ENCODE peak calls at places on chromosome X, in ten cellular contexts. Q, D, H, R, E, X, J, F, Z and Y are unnamed samples.

GRCh38 chrX:42242044-42242443 is 318.7 kb upstream of the CASK start:
- DNase-seq in J (no peak), X (no peak), R (no peak), F (no peak), D (no peak), E (no peak), H (no peak), Q (no peak), Z (no peak), Y (no peak)

GRCh38 chrX:46929439-46930018 is 17.3 kb downstream of the JADE3 start:
- DNase-seq in D (no peak), Q (no peak), X (no peak), F (no peak), Z (no peak), E (no peak), R (no peak), J (no peak), H (no peak), Y (no peak)

GRCh38 chrX:104697264-104697663 is 131.3 kb downstream of the IL1RAPL2 start:
- DNase-seq in D (no peak), F (no peak), E (no peak), X (no peak), Z (no peak), R (no peak), J (no peak), Q (no peak), H (no peak), Y (no peak)

GRCh38 chrX:9482408-9482807 is 17.6 kb downstream of the TBL1X start:
- DNase-seq in Q (no peak), R (no peak), X (no peak), F (no peak), E (no peak), J (no peak), Z (no peak), D (no peak), H (no peak), Y (no peak)

GRCh38 chrX:46840946-46841740 is 4.3 kb downstream of the RP2 start:
- DNase-seq in X (no peak), J (no peak), R (no peak), E (no peak), F (no peak), D (no peak), Z (no peak), Q (no peak), H (no peak), Y (no peak)

GRCh38 chrX:11770320-11770719 is 12.3 kb downstream of the MSL3 start:
- DNase-seq in J (no peak), H (peak), F (no peak), Q (peak), Z (peak), X (no peak), R (no peak), E (peak), D (no peak), Y (no peak)

GRCh38 chrX:10156199-10157031 is at the start of gene CLCN4:
- DNase-seq in Q (no peak), J (no peak), F (peak), X (no peak), H (peak), E (no peak), D (peak), R (no peak), Z (peak), Y (no peak)

GRCh38 chrX:129585143-129585542 is 45.1 kb downstream of the OCRL start:
- DNase-seq in H (no peak), D (no peak), Q (no peak), F (no peak), R (no peak), Z (no peak), X (no peak), E (no peak), J (no peak), Y (no peak)

GRCh38 chrX:8841911-8842310 is 40.7 kb upstream of the FAM9A start:
- DNase-seq in J (no peak), E (no peak), X (no peak), Q (no peak), R (no peak), D (no peak), H (no peak), F (no peak), Z (no peak), Y (no peak)

GRCh38 chrX:47244676-47245075 is 11.9 kb downstream of the USP11 start:
- DNase-seq in R (no peak), H (no peak), F (peak), D (no peak), Z (no peak), J (no peak), E (no peak), X (no peak), Q (no peak), Y (no peak)

DNA sequence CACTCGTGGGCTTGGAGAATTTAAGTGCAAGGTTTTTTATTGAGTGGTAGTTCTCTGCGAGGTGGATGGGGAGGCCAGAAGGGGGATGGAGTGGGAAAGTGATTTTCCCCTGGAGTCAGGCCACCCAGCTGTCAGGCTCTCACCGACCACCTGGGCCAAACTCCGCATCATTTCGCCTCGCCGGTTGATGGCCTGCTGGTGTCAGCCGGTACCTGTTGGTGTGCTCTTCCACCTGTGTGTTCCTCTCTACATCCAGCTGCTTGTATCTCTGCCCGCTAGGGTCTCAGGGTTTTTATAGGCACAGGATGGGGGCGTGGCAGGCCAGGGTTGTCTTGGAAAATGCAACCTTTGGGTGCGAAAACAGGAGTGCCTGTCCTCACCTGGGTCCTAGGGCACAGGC is 200.9 kb downstream of the DACH2 start:
- DNase-seq in D (no peak), E (no peak), J (no peak), X (no peak), H (no peak), Z (no peak), R (no peak), Q (no peak), F (no peak), Y (no peak)
- TF ChIP-seq POLR2AphosphoS5 in D (no peak), E (no peak), J (no peak), X (no peak), H (no peak), Z (no peak), R (no peak), Q (no peak), F (no peak), Y (no peak)

GRCh38 chrX:13748486-13748885 is 13.9 kb downstream of the OFD1 start:
- DNase-seq in D (no peak), R (no peak), H (no peak), E (no peak), J (no peak), F (no peak), Q (no peak), X (no peak), Z (no peak), Y (no peak)

GRCh38 chrX:13750812-13751211 is 16.3 kb downstream of the OFD1 start:
- DNase-seq in D (no peak), E (no peak), Q (no peak), R (no peak), J (no peak), X (no peak), H (no peak), F (no peak), Z (no peak), Y (no peak)

GRCh38 chrX:13750204-13750603 is 15.7 kb downstream of the OFD1 start:
- DNase-seq in F (no peak), H (peak), X (no peak), Q (no peak), J (no peak), Z (no peak), R (no peak), D (no peak), E (no peak), Y (no peak)

GRCh38 chrX:13752141-13752540 is 17.6 kb downstream of the OFD1 start:
- DNase-seq in J (no peak), D (no peak), F (no peak), Q (no peak), R (no peak), E (no peak), H (no peak), Z (no peak), X (no peak), Y (no peak)

DNA sequence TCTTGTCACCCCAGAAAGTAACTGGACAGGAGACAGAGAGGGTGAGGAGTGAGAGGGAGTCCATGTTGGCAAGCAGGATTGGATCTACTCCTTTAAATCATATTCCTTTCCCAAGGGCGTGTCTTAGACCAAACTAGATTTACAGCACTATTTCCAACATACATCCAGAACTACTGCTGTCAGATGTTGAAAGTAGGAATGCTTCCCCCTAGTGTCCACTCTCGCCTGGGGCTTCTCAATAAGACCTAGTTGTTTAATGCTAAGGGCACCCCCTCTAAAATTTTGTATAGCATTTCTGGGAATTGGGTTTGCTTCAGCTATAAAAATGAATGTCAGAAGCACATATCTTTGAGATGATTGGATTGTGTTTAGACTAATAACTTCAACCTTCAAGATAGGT is 13.3 kb downstream of the OFD1 start:
- DNase-seq in D (no peak), Q (peak), F (no peak), J (no peak), E (no peak), H (peak), Z (peak), X (no peak), R (no peak), Y (no peak)
- TF ChIP-seq POLR2AphosphoS5 in D (no peak), Q (no peak), F (no peak), J (no peak), E (no peak), H (no peak), Z (no peak), X (no peak), R (no peak), Y (no peak)

GRCh38 chrX:49053223-49054072 is 5.4 kb upstream of the CCDC120 start:
- DNase-seq in Z (peak), R (peak), F (peak), D (no peak), H (peak), Q (peak), J (no peak), X (no peak), E (peak), Y (peak)
- TF ChIP-seq POLR2AphosphoS5 in Z (peak), R (no peak), F (peak), D (no peak), H (no peak), Q (no peak), J (no peak), X (peak), E (no peak), Y (no peak)

GRCh38 chrX:19990519-19991349 is at the start of gene BCLAF3:
- DNase-seq in H (peak), X (peak), R (peak), Z (peak), Q (peak), E (peak), D (peak), F (peak), J (peak), Y (peak)
- TF ChIP-seq POLR2AphosphoS5 in H (no peak), X (peak), R (no peak), Z (peak), Q (no peak), E (no peak), D (no peak), F (peak), J (no peak), Y (no peak)

GRCh38 chrX:40097492-40098263 is at the start of gene BCOR:
- DNase-seq in F (peak), Z (peak), H (no peak), D (no peak), J (no peak), R (no peak), E (peak), X (no peak), Q (peak), Y (peak)
- TF ChIP-seq POLR2AphosphoS5 in F (peak), Z (peak), H (peak), D (peak), J (no peak), R (peak), E (peak), X (peak), Q (peak), Y (peak)

GRCh38 chrX:39818750-39819149 is 279.0 kb downstream of the BCOR start:
- DNase-seq in R (no peak), H (no peak), F (no peak), D (no peak), Q (no peak), E (no peak), J (no peak), Z (no peak), X (no peak), Y (no peak)

GRCh38 chrX:39821011-39821708 is 276.6 kb downstream of the BCOR start:
- DNase-seq in Z (no peak), F (no peak), E (peak), X (no peak), J (no peak), Q (no peak), D (no peak), R (no peak), H (no peak), Y (peak)

GRCh38 chrX:39822133-39822748 is 275.5 kb downstream of the BCOR start:
- DNase-seq in Z (no peak), R (no peak), J (no peak), E (no peak), D (no peak), H (no peak), X (no peak), Q (no peak), F (no peak), Y (no peak)

GRCh38 chrX:39821709-39822095 is 276.1 kb downstream of the BCOR start:
- DNase-seq in H (no peak), D (no peak), X (no peak), E (no peak), Q (no peak), J (no peak), Z (no peak), F (no peak), R (no peak), Y (no peak)

GRCh38 chrX:39819921-39820849 is 277.6 kb downstream of the BCOR start:
- DNase-seq in Q (no peak), Z (peak), J (no peak), X (no peak), E (peak), F (no peak), R (no peak), H (no peak), D (no peak), Y (no peak)
- TF ChIP-seq POLR2AphosphoS5 in Q (no peak), Z (no peak), J (no peak), X (no peak), E (no peak), F (no peak), R (no peak), H (no peak), D (no peak), Y (no peak)

GRCh38 chrX:123476636-123477219 is 256.1 kb downstream of the THOC2 start:
- DNase-seq in Z (no peak), R (no peak), Q (no peak), H (no peak), X (no peak), E (no peak), F (no peak), J (no peak), D (no peak), Y (no peak)
- TF ChIP-seq POLR2AphosphoS5 in Z (no peak), R (no peak), Q (no peak), H (no peak), X (no peak), E (no peak), F (no peak), J (no peak), D (no peak), Y (no peak)